ENCODE peak calls at places on chromosomes 16 and 17, in eight cellular contexts. W is breast epithelium, O is endothelial cell of umbilical vein, Q is testis, C is IMR-90, T is transverse colon, I is erythroblast, V is heart left ventricle. G is an unnamed sample.
A peak's percentile ranks its signal among the peaks of the same experiment; 100 is the strongest.

GRCh38 chr17:57326764-57327163 is 70.4 kb downstream of the MSI2 start:
- DNase-seq in W (no peak), O (no peak), Q (no peak), C (no peak), T (no peak), I (no peak), V (no peak), G (no peak)

GRCh38 chr16:15996432-15997109 is 47.2 kb downstream of the ABCC1 start:
- DNase-seq in W (no peak), O (peak; percentile 89), Q (peak; percentile 23), C (peak; percentile 93), T (no peak), I (peak; percentile 11), V (peak; percentile 65), G (peak; percentile 79)

GRCh38 chr17:21689604-21690003 is 2.7 kb upstream of the KCNJ18 start:
- DNase-seq in W (no peak), O (peak; percentile 34), Q (peak; percentile 61), C (peak; percentile 72), T (no peak), I (no peak), V (peak; percentile 66), G (peak; percentile 73)

GRCh38 chr17:74868251-74868907 is 4.4 kb downstream of the FDXR start:
- DNase-seq in W (no peak), O (no peak), Q (peak; percentile 68), C (no peak), T (no peak), I (peak; percentile 35), V (no peak), G (no peak)

GRCh38 chr17:28744104-28744801 is 442 bp downstream of the TRAF4 start:
- DNase-seq in W (peak; percentile 50), O (peak; percentile 51), Q (peak; percentile 72), C (peak; percentile 41), T (peak; percentile 70), I (peak; percentile 71), V (no peak), G (no peak)

GRCh38 chr17:56886288-56886721 is 27.5 kb downstream of the TRIM25 start:
- DNase-seq in W (no peak), O (no peak), Q (no peak), C (no peak), T (peak; percentile 69), I (no peak), V (no peak), G (no peak)

GRCh38 chr16:15653227-15653626 is 3.2 kb downstream of the NDE1 start:
- DNase-seq in W (no peak), O (peak; percentile 55), Q (no peak), C (peak; percentile 97), T (peak; percentile 20), I (no peak), V (peak; percentile 50), G (peak; percentile 24)

GRCh38 chr16:46980926-46981325 is 7.5 kb upstream of the DNAJA2 start:
- DNase-seq in W (no peak), O (no peak), Q (no peak), C (no peak), T (no peak), I (no peak), V (no peak), G (no peak)

GRCh38 chr16:50251375-50252081 is 14.8 kb upstream of the ADCY7 start:
- DNase-seq in W (no peak), O (no peak), Q (no peak), C (peak; percentile 91), T (no peak), I (no peak), V (no peak), G (peak; percentile 75)

GRCh38 chr17:79949646-79950292 is 85.9 kb downstream of the TBC1D16 start:
- DNase-seq in W (no peak), O (no peak), Q (peak; percentile 44), C (no peak), T (no peak), I (no peak), V (peak; percentile 2), G (no peak)

GRCh38 chr16:1680361-1680760 is 2.3 kb downstream of the JPT2 start:
- DNase-seq in W (no peak), O (no peak), Q (no peak), C (no peak), T (no peak), I (no peak), V (no peak), G (no peak)

GRCh38 chr16:30092373-30093010 is 768 bp upstream of the TBX6 start:
- DNase-seq in W (no peak), O (peak; percentile 94), Q (peak; percentile 76), C (peak; percentile 27), T (peak; percentile 80), I (peak; percentile 82), V (peak; percentile 87), G (no peak)

GRCh38 chr17:63626551-63627228 is 4.5 kb downstream of the MAP3K3 start:
- DNase-seq in W (no peak), O (peak; percentile 67), Q (no peak), C (peak; percentile 34), T (no peak), I (no peak), V (no peak), G (no peak)

GRCh38 chr17:1089915-1090314 is 89.9 kb downstream of the ABR start:
- DNase-seq in W (no peak), O (no peak), Q (peak; percentile 64), C (no peak), T (no peak), I (no peak), V (no peak), G (no peak)

GRCh38 chr17:633641-634091 is 81.0 kb downstream of the VPS53 start:
- DNase-seq in W (no peak), O (peak; percentile 78), Q (peak; percentile 43), C (no peak), T (no peak), I (no peak), V (no peak), G (no peak)

GRCh38 chr16:88208112-88208511 is 174.6 kb upstream of the ZNF469 start:
- DNase-seq in W (no peak), O (no peak), Q (peak; percentile 4), C (no peak), T (no peak), I (no peak), V (no peak), G (no peak)

GRCh38 chr17:10683853-10684252 is 13.5 kb downstream of the SCO1 start:
- DNase-seq in W (no peak), O (peak; percentile 25), Q (no peak), C (peak; percentile 39), T (no peak), I (peak; percentile 39), V (no peak), G (no peak)

DNA sequence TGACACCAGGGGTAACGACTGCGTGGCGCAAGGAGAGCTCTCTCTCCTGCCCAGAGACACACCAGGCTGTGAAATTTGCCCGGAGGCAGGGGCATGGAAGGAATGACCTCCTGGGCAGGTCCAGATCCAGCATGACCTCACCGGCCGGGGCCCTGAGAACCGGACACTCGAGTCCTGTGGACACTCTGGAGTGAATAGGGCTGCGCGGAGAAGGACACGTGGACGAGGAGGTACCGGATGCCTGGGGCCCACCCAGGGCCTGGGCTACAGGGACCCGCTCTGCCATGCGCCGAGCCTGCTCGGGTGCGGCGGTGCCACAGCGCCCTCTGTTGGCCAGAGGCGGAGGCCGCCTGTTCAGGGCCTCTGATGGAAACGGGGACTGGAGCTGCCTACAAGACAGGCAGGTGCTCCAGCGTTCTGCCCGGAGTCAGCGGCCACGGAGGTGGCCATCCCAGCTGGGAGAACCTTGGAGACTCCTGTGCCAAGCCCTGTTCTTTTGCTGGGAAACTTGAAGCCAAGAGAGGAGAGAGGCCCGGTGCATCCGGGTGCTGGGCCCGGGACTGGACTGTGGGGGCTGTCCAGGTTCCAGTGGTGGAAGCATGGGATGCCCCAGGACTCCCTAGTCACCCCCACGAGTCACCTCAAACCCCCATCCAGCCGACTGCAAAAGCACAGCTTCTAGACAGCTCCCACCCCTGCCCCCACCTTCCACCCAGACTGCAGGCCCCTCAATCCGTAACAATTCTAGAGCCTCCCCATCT is 19.3 kb upstream of the NXPH3 start:
- DNase-seq in W (peak; percentile 73), O (peak; percentile 66), Q (peak; percentile 86), C (peak; percentile 49), T (peak; percentile 79), I (peak; percentile 70), V (peak; percentile 77), G (peak; percentile 90)
- TF ChIP-seq POLR2A in W (no peak), O (no peak), Q (no peak), C (no peak), T (no peak), I (no peak), V (no peak), G (no peak)

GRCh38 chr17:3004150-3004801 is 59.1 kb downstream of the OR1D5 start:
- DNase-seq in W (peak; percentile 96), O (peak; percentile 99), Q (peak; percentile 98), C (peak; percentile 96), T (peak; percentile 99), I (peak; percentile 57), V (peak; percentile 99), G (peak; percentile 97)
- TF ChIP-seq POLR2A in W (no peak), O (peak; percentile 20), Q (no peak), C (peak; percentile 64), T (no peak), I (no peak), V (peak; percentile 18), G (no peak)

DNA sequence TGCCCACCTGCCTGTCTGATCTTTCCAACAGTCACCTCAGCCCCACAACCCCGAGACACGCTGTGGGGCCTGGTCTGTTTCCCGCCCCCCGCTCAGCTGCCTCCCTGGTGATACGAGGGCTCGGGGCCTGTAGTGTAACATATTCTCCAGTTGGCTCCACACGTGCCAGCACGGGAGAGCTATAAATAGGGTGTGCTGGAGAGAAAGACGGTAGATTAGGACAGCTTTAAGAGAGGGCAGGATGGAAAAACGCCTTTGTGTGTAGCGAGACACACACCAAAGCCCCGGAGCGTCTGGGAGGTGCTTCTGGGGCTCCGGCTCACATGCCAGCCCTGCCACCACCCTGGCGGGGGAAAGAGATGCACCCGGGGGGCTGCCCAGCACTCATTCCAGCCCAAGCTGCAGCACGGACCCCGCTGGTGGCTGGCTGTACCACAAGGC is 7.4 kb upstream of the MTSS2 start:
- DNase-seq in W (no peak), O (no peak), Q (peak; percentile 72), C (no peak), T (no peak), I (no peak), V (peak; percentile 80), G (no peak)
- TF ChIP-seq POLR2A in W (no peak), O (no peak), Q (no peak), C (no peak), T (no peak), I (no peak), V (peak; percentile 32), G (no peak)

GRCh38 chr16:81797443-81797842 is 18.4 kb downstream of the PLCG2 start:
- DNase-seq in W (no peak), O (no peak), Q (no peak), C (no peak), T (peak; percentile 59), I (no peak), V (peak; percentile 33), G (no peak)

GRCh38 chr16:81795193-81795592 is 16.1 kb downstream of the PLCG2 start:
- DNase-seq in W (no peak), O (no peak), Q (no peak), C (no peak), T (no peak), I (no peak), V (no peak), G (no peak)

GRCh38 chr16:81798311-81799137 is 19.4 kb downstream of the PLCG2 start:
- DNase-seq in W (no peak), O (no peak), Q (no peak), C (no peak), T (peak; percentile 36), I (no peak), V (no peak), G (no peak)

GRCh38 chr16:81796585-81797346 is 17.7 kb downstream of the PLCG2 start:
- DNase-seq in W (peak; percentile 63), O (no peak), Q (no peak), C (no peak), T (no peak), I (no peak), V (no peak), G (no peak)

GRCh38 chr16:81796035-81796434 is 16.9 kb downstream of the PLCG2 start:
- DNase-seq in W (no peak), O (no peak), Q (no peak), C (no peak), T (peak; percentile 31), I (no peak), V (no peak), G (no peak)
- TF ChIP-seq POLR2A in W (no peak), O (no peak), Q (no peak), C (no peak), T (no peak), I (no peak), V (no peak), G (no peak)